ENCODE peak calls at places on chromosomes 12 and 14, in four cellular contexts. One of them, this sample, is unnamed.

GRCh38 chr14:45610303-45610702 is 357.3 kb upstream of the MIS18BP1 start:
- DNase-seq in stomach: no peak
- DNase-seq in thoracic aorta: no peak
- DNase-seq in endothelial cell of umbilical vein: peak; percentile 4
- DNase-seq in this sample: no peak

GRCh38 chr12:68482660-68483059 is 128.0 kb upstream of the RAP1B start:
- DNase-seq in stomach: no peak
- DNase-seq in thoracic aorta: no peak
- DNase-seq in endothelial cell of umbilical vein: no peak
- DNase-seq in this sample: no peak

GRCh38 chr14:95349241-95349640 is 29.5 kb upstream of the CLMN start:
- DNase-seq in stomach: no peak
- DNase-seq in thoracic aorta: no peak
- DNase-seq in endothelial cell of umbilical vein: no peak
- DNase-seq in this sample: no peak

GRCh38 chr12:131621701-131622421 is 89.0 kb upstream of the SFSWAP start:
- DNase-seq in stomach: no peak
- DNase-seq in thoracic aorta: no peak
- DNase-seq in endothelial cell of umbilical vein: no peak
- DNase-seq in this sample: no peak

GRCh38 chr12:4031703-4032291 is 158.6 kb upstream of the PARP11 start:
- DNase-seq in stomach: no peak
- DNase-seq in thoracic aorta: no peak
- DNase-seq in endothelial cell of umbilical vein: peak; percentile 14
- DNase-seq in this sample: peak; percentile 62

GRCh38 chr12:109555431-109556315 is 17.6 kb downstream of the MMAB start:
- DNase-seq in stomach: no peak
- DNase-seq in thoracic aorta: no peak
- DNase-seq in endothelial cell of umbilical vein: no peak
- DNase-seq in this sample: no peak

GRCh38 chr14:57983235-57983634 is 117.3 kb upstream of the SLC35F4 start:
- DNase-seq in stomach: no peak
- DNase-seq in thoracic aorta: no peak
- DNase-seq in endothelial cell of umbilical vein: no peak
- DNase-seq in this sample: no peak

GRCh38 chr14:93734086-93734822 is 54.0 kb downstream of the PRIMA1 start:
- DNase-seq in stomach: no peak
- DNase-seq in thoracic aorta: no peak
- DNase-seq in endothelial cell of umbilical vein: no peak
- DNase-seq in this sample: no peak

GRCh38 chr12:13090054-13090453 is 13.4 kb downstream of the GSG1 start:
- DNase-seq in stomach: no peak
- DNase-seq in thoracic aorta: no peak
- DNase-seq in endothelial cell of umbilical vein: no peak
- DNase-seq in this sample: no peak

GRCh38 chr12:105067511-105068031 is 16.7 kb downstream of the ALDH1L2 start:
- DNase-seq in stomach: no peak
- DNase-seq in thoracic aorta: no peak
- DNase-seq in endothelial cell of umbilical vein: no peak
- DNase-seq in this sample: no peak

GRCh38 chr12:132486168-132486567 is 3.8 kb upstream of the FBRSL1 start:
- DNase-seq in stomach: no peak
- DNase-seq in thoracic aorta: no peak
- DNase-seq in endothelial cell of umbilical vein: no peak
- DNase-seq in this sample: no peak

GRCh38 chr12:71840226-71840847 is 778 bp downstream of the TBC1D15 start:
- DNase-seq in stomach: no peak
- DNase-seq in thoracic aorta: no peak
- DNase-seq in endothelial cell of umbilical vein: peak; percentile 92
- DNase-seq in this sample: no peak

GRCh38 chr14:69137456-69138188 is 15.3 kb downstream of the DCAF5 start:
- DNase-seq in stomach: no peak
- DNase-seq in thoracic aorta: no peak
- DNase-seq in endothelial cell of umbilical vein: no peak
- DNase-seq in this sample: no peak

GRCh38 chr14:60590907-60591510 is 58.3 kb downstream of the SIX1 start:
- DNase-seq in stomach: no peak
- DNase-seq in thoracic aorta: no peak
- DNase-seq in endothelial cell of umbilical vein: no peak
- DNase-seq in this sample: no peak

GRCh38 chr14:104970231-104971068 is 7.7 kb downstream of the AHNAK2 start:
- DNase-seq in stomach: peak; percentile 40
- DNase-seq in thoracic aorta: no peak
- DNase-seq in endothelial cell of umbilical vein: peak; percentile 87
- DNase-seq in this sample: peak; percentile 58

GRCh38 chr12:2111816-2112215 is 59.0 kb downstream of the CACNA1C start:
- DNase-seq in stomach: no peak
- DNase-seq in thoracic aorta: no peak
- DNase-seq in endothelial cell of umbilical vein: no peak
- DNase-seq in this sample: no peak

GRCh38 chr12:58601529-58601928 is 318.8 kb downstream of the LRIG3 start:
- DNase-seq in stomach: no peak
- DNase-seq in thoracic aorta: no peak
- DNase-seq in endothelial cell of umbilical vein: no peak
- DNase-seq in this sample: no peak

GRCh38 chr14:74879427-74880180 is 2.1 kb upstream of the DLST start:
- DNase-seq in stomach: no peak
- DNase-seq in thoracic aorta: no peak
- DNase-seq in endothelial cell of umbilical vein: no peak
- DNase-seq in this sample: no peak

DNA sequence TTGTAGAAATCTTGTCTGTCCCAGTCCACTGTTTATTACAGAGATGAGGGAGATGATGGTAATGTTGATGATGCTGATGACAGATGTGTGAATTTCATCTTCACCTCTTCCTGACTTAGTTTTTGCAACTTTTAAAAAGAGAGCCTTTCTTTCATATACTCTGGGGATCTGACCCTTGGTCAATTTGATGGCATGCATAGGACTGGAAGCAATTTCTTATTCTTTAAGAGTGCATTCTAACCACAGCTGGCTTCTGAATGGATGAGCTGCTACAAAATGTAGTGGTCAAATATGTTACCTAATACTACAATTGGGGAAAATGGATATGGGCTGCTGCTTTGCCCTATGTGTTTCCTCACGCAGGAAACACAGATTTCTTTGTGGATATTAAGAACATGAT is 80.8 kb downstream of the MYRFL start:
- DNase-seq in stomach: no peak
- DNase-seq in thoracic aorta: no peak
- DNase-seq in endothelial cell of umbilical vein: no peak
- DNase-seq in this sample: no peak
- H3K4me3 ChIP-seq in stomach: no peak overlapping the region
- H3K4me3 ChIP-seq in thoracic aorta: no peak overlapping the region
- H3K4me3 ChIP-seq in endothelial cell of umbilical vein: no peak overlapping the region
- H3K4me3 ChIP-seq in this sample: no peak overlapping the region

GRCh38 chr12:31849090-31849687 is 110.0 kb upstream of the RESF1 start:
- DNase-seq in stomach: no peak
- DNase-seq in thoracic aorta: no peak
- DNase-seq in endothelial cell of umbilical vein: no peak
- DNase-seq in this sample: no peak

GRCh38 chr12:31853520-31853919 is 105.7 kb upstream of the RESF1 start:
- DNase-seq in stomach: no peak
- DNase-seq in thoracic aorta: no peak
- DNase-seq in endothelial cell of umbilical vein: no peak
- DNase-seq in this sample: no peak

GRCh38 chr12:31846405-31846804 is 112.8 kb upstream of the RESF1 start:
- DNase-seq in stomach: no peak
- DNase-seq in thoracic aorta: no peak
- DNase-seq in endothelial cell of umbilical vein: no peak
- DNase-seq in this sample: no peak

GRCh38 chr12:31853977-31854376 is 105.2 kb upstream of the RESF1 start:
- DNase-seq in stomach: no peak
- DNase-seq in thoracic aorta: no peak
- DNase-seq in endothelial cell of umbilical vein: no peak
- DNase-seq in this sample: no peak

GRCh38 chr12:31850268-31850667 is 108.9 kb upstream of the RESF1 start:
- DNase-seq in stomach: no peak
- DNase-seq in thoracic aorta: no peak
- DNase-seq in endothelial cell of umbilical vein: peak; percentile 21
- DNase-seq in this sample: no peak
- H3K9me3 ChIP-seq in stomach: peaks cover 45% of the 10 kb centered on the region
- H3K9me3 ChIP-seq in thoracic aorta: peaks cover 10% of the 10 kb centered on the region
- H3K9me3 ChIP-seq in endothelial cell of umbilical vein: peaks cover 7% of the 10 kb centered on the region
- H3K9me3 ChIP-seq in this sample: peaks cover 38% of the 10 kb centered on the region

GRCh38 chr12:123533672-123534643 is at the start of gene RILPL1:
- DNase-seq in stomach: peak; percentile 41
- DNase-seq in thoracic aorta: peak; percentile 16
- DNase-seq in endothelial cell of umbilical vein: peak; percentile 50
- DNase-seq in this sample: peak; percentile 64
- TF ChIP-seq CTCF in stomach: no peak
- TF ChIP-seq CTCF in thoracic aorta: peak; percentile 34
- TF ChIP-seq CTCF in endothelial cell of umbilical vein: peak; percentile 41
- TF ChIP-seq CTCF in this sample: no peak

GRCh38 chr14:78737116-78737515 is 566.9 kb downstream of the NRXN3 start:
- DNase-seq in stomach: no peak
- DNase-seq in thoracic aorta: no peak
- DNase-seq in endothelial cell of umbilical vein: no peak
- DNase-seq in this sample: no peak

GRCh38 chr14:78737606-78738005 is 567.4 kb downstream of the NRXN3 start:
- DNase-seq in stomach: no peak
- DNase-seq in thoracic aorta: no peak
- DNase-seq in endothelial cell of umbilical vein: no peak
- DNase-seq in this sample: no peak
- H3K4me3 ChIP-seq in stomach: no peak overlapping the region
- H3K4me3 ChIP-seq in thoracic aorta: no peak overlapping the region
- H3K4me3 ChIP-seq in endothelial cell of umbilical vein: no peak overlapping the region
- H3K4me3 ChIP-seq in this sample: no peak overlapping the region

GRCh38 chr14:92726933-92727262 is 21.5 kb downstream of the LGMN start:
- DNase-seq in stomach: no peak
- DNase-seq in thoracic aorta: no peak
- DNase-seq in endothelial cell of umbilical vein: no peak
- DNase-seq in this sample: no peak
- H3K9me3 ChIP-seq in stomach: no peaks in the 10 kb centered on the region
- H3K9me3 ChIP-seq in thoracic aorta: no peaks in the 10 kb centered on the region
- H3K9me3 ChIP-seq in endothelial cell of umbilical vein: no peaks in the 10 kb centered on the region
- H3K9me3 ChIP-seq in this sample: no peaks in the 10 kb centered on the region

DNA sequence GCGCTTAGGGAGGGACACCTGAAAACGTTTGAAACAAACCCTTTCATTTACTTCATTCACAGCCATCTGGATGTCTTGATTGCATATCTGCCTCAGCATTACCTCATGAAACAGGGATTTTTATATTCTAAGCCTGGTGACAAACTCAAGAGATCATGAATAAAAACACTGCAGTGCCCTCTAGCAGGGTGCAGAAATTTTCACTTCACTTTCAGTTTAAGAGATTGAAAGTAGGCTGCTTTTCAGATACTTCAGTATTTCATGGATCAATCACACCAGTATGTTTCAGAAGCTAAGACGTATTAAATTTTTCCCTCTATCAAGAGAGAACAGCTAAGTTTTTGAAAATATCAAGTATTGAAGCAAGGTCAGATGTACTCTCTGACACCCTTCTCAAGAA is 467.8 kb downstream of the MDGA2 start:
- DNase-seq in stomach: no peak
- DNase-seq in thoracic aorta: no peak
- DNase-seq in endothelial cell of umbilical vein: peak; percentile 59
- DNase-seq in this sample: no peak
- TF ChIP-seq CTCF in stomach: no peak
- TF ChIP-seq CTCF in thoracic aorta: no peak
- TF ChIP-seq CTCF in endothelial cell of umbilical vein: peak; percentile 9
- TF ChIP-seq CTCF in this sample: no peak

This sample was measured in mucosa of descending colon.